ENCODE peak calls at places on chromosomes 16 and 17, in six cellular contexts. I is T-helper 1 cell; O is type B pancreatic cell; W is CD4-positive, alpha-beta T cell; U is SJSA1; Z is stimulated activated CD8-positive, alpha-beta memory T cell treated with anti-CD3 and anti-CD28 coated beads, Interleukin-4, amount 100 ng/mL, for 48 hours. T is an unnamed sample.

GRCh38 chr17:44934745-44935105 is 12.8 kb downstream of the KIF18B start:
- DNase-seq in I (no peak), O (no peak), W (no peak), U (no peak), Z (no peak), T (no peak)

GRCh38 chr17:28180449-28180848 is 138.0 kb downstream of the NLK start:
- DNase-seq in I (no peak), O (no peak), W (no peak), U (peak), Z (no peak), T (no peak)

GRCh38 chr16:75021410-75021809 is 22.6 kb downstream of the ZNRF1 start:
- DNase-seq in I (no peak), O (no peak), W (no peak), U (no peak), Z (no peak), T (no peak)

GRCh38 chr16:27798241-27798640 is 248.3 kb downstream of the KATNIP start:
- DNase-seq in I (no peak), O (no peak), W (no peak), U (no peak), Z (no peak), T (no peak)

GRCh38 chr16:23847938-23848337 is 12.2 kb downstream of the PRKCB start:
- DNase-seq in I (peak), O (no peak), W (peak), U (no peak), Z (peak), T (no peak)

GRCh38 chr16:69844441-69844840 is 82.3 kb downstream of the WWP2 start:
- DNase-seq in I (no peak), O (no peak), W (no peak), U (no peak), Z (no peak), T (no peak)

GRCh38 chr16:68417711-68418301 is 30.5 kb downstream of the SMPD3 start:
- DNase-seq in I (peak), O (no peak), W (peak), U (no peak), Z (peak), T (no peak)

GRCh38 chr17:74712756-74713155 is at the start of gene CD300LF:
- DNase-seq in I (no peak), O (no peak), W (no peak), U (no peak), Z (no peak), T (peak)

GRCh38 chr17:11493947-11494346 is 104.3 kb upstream of the DNAH9 start:
- DNase-seq in I (no peak), O (no peak), W (no peak), U (no peak), Z (no peak), T (no peak)

GRCh38 chr17:18920911-18921441 is 31.0 kb upstream of the SLC5A10 start:
- DNase-seq in I (no peak), O (no peak), W (no peak), U (peak), Z (no peak), T (no peak)

GRCh38 chr16:71781741-71782140 is 26.9 kb downstream of the AP1G1 start:
- DNase-seq in I (no peak), O (no peak), W (no peak), U (no peak), Z (no peak), T (no peak)

GRCh38 chr16:66427451-66427860 is 361 bp downstream of the BEAN1 start:
- DNase-seq in I (no peak), O (no peak), W (no peak), U (no peak), Z (no peak), T (no peak)

GRCh38 chr17:83190601-83191387 is 111.4 kb downstream of the METRNL start:
- DNase-seq in I (no peak), O (no peak), W (no peak), U (no peak), Z (peak), T (no peak)

GRCh38 chr17:65677932-65678331 is 116.5 kb upstream of the AXIN2 start:
- DNase-seq in I (no peak), O (no peak), W (no peak), U (peak), Z (no peak), T (no peak)

GRCh38 chr16:4081577-4082021 is 34.6 kb downstream of the ADCY9 start:
- DNase-seq in I (peak), O (no peak), W (peak), U (no peak), Z (peak), T (no peak)

GRCh38 chr16:49552273-49552928 is 178.8 kb downstream of the C16orf78 start:
- DNase-seq in I (no peak), O (no peak), W (no peak), U (no peak), Z (no peak), T (no peak)

GRCh38 chr16:27993587-27993986 is 69.9 kb downstream of the GSG1L start:
- DNase-seq in I (no peak), O (no peak), W (no peak), U (no peak), Z (no peak), T (no peak)

GRCh38 chr17:59131131-59131530 is 23.9 kb downstream of the SKA2 start:
- DNase-seq in I (no peak), O (no peak), W (no peak), U (no peak), Z (no peak), T (no peak)

GRCh38 chr17:60960398-60961065 is 282.9 kb downstream of the BCAS3 start:
- DNase-seq in I (no peak), O (no peak), W (no peak), U (no peak), Z (no peak), T (no peak)

GRCh38 chr17:56653877-56654276 is 60.4 kb downstream of the NOG start:
- DNase-seq in I (peak), O (no peak), W (peak), U (peak), Z (peak), T (no peak)

GRCh38 chr17:79700574-79700973 is 30.2 kb upstream of the ENPP7 start:
- DNase-seq in I (no peak), O (no peak), W (no peak), U (no peak), Z (no peak), T (no peak)

GRCh38 chr17:67035131-67036083 is 8.9 kb upstream of the CACNG1 start:
- DNase-seq in I (no peak), O (no peak), W (no peak), U (no peak), Z (peak), T (no peak)

GRCh38 chr16:50219402-50219975 is 46.9 kb upstream of the ADCY7 start:
- DNase-seq in I (no peak), O (no peak), W (no peak), U (no peak), Z (no peak), T (no peak)

GRCh38 chr17:38566666-38567031 is 39.1 kb downstream of the SRCIN1 start:
- DNase-seq in I (no peak), O (no peak), W (no peak), U (no peak), Z (no peak), T (no peak)

GRCh38 chr16:87681990-87682570 is 79.8 kb downstream of the JPH3 start:
- DNase-seq in I (no peak), O (no peak), W (no peak), U (no peak), Z (peak), T (no peak)

GRCh38 chr16:50538411-50539052 is 9.7 kb upstream of the NKD1 start:
- DNase-seq in I (no peak), O (no peak), W (no peak), U (no peak), Z (no peak), T (no peak)

GRCh38 chr16:14502256-14502875 is 127.7 kb downstream of the PARN start:
- DNase-seq in I (no peak), O (no peak), W (no peak), U (no peak), Z (no peak), T (no peak)

GRCh38 chr17:56230660-56231059 is 77.4 kb downstream of the ANKFN1 start:
- DNase-seq in I (no peak), O (no peak), W (no peak), U (peak), Z (no peak), T (no peak)

GRCh38 chr17:60153606-60154355 is 4.0 kb downstream of the CA4 start:
- DNase-seq in I (no peak), O (no peak), W (no peak), U (no peak), Z (no peak), T (no peak)

GRCh38 chr17:81354252-81354943 is 40.9 kb upstream of the BAHCC1 start:
- DNase-seq in I (no peak), O (no peak), W (no peak), U (no peak), Z (no peak), T (no peak)

GRCh38 chr17:43129671-43130010 is 4.5 kb upstream of the BRCA1 start:
- DNase-seq in I (no peak), O (no peak), W (no peak), U (no peak), Z (no peak), T (no peak)

GRCh38 chr16:85917959-85918358 is 19.0 kb downstream of the IRF8 start:
- DNase-seq in I (no peak), O (no peak), W (no peak), U (no peak), Z (no peak), T (no peak)

GRCh38 chr17:41666708-41667279 is 21.9 kb upstream of the EIF1 start:
- DNase-seq in I (peak), O (peak), W (peak), U (peak), Z (peak), T (no peak)

GRCh38 chr17:17147821-17148220 is 58.3 kb downstream of the PLD6 start:
- DNase-seq in I (no peak), O (no peak), W (no peak), U (no peak), Z (no peak), T (no peak)

GRCh38 chr16:2520784-2521577 is 810 bp downstream of the AMDHD2 start:
- DNase-seq in I (peak), O (peak), W (peak), U (no peak), Z (peak), T (no peak)

GRCh38 chr17:75693500-75694481 is 26.7 kb downstream of the SAP30BP start:
- DNase-seq in I (no peak), O (no peak), W (no peak), U (peak), Z (no peak), T (no peak)

GRCh38 chr16:1772362-1772907 is at the start of gene EME2:
- DNase-seq in I (peak), O (no peak), W (peak), U (peak), Z (peak), T (no peak)

GRCh38 chr17:48816774-48817590 is at the start of gene TTLL6:
- DNase-seq in I (peak), O (peak), W (peak), U (peak), Z (peak), T (peak)

GRCh38 chr16:19997264-19997663 is 76.4 kb downstream of the GPR139 start:
- DNase-seq in I (no peak), O (no peak), W (no peak), U (no peak), Z (no peak), T (no peak)